ENCODE peak calls at places on chromosomes 2 and 18, in six cellular contexts. N, L, A, B, Z and U are unnamed samples.

GRCh38 chr2:44191739-44192138 is 23.1 kb downstream of the PPM1B start:
- ATAC-seq in N (no peak), L (no peak), A (no peak), B (no peak), Z (no peak), U (no peak)

GRCh38 chr2:54639609-54640008 is 83.9 kb upstream of the EML6 start:
- ATAC-seq in N (no peak), L (no peak), A (no peak), B (peak), Z (peak), U (no peak)

GRCh38 chr2:122237506-122237905 is 482.1 kb downstream of the TSN start:
- ATAC-seq in N (no peak), L (no peak), A (no peak), B (no peak), Z (no peak), U (no peak)

GRCh38 chr2:216017365-216017764 is 4.0 kb upstream of the MREG start:
- ATAC-seq in N (no peak), L (no peak), A (no peak), B (no peak), Z (no peak), U (no peak)

GRCh38 chr2:8289111-8289510 is 392.7 kb upstream of the ID2 start:
- ATAC-seq in N (no peak), L (no peak), A (no peak), B (no peak), Z (no peak), U (no peak)

GRCh38 chr2:238427435-238428162 is 872 bp downstream of the ASB1 start:
- ATAC-seq in N (peak), L (peak), A (peak), B (peak), Z (peak), U (peak)

GRCh38 chr2:147182260-147182659 is 662.6 kb upstream of the ACVR2A start:
- ATAC-seq in N (no peak), L (no peak), A (no peak), B (no peak), Z (no peak), U (no peak)

GRCh38 chr2:10774394-10774793 is 38.2 kb downstream of the PDIA6 start:
- ATAC-seq in N (no peak), L (peak), A (no peak), B (peak), Z (no peak), U (no peak)

GRCh38 chr2:20614201-20615045 is 36.5 kb downstream of the HS1BP3 start:
- ATAC-seq in N (no peak), L (no peak), A (no peak), B (no peak), Z (no peak), U (no peak)

GRCh38 chr2:98108110-98108509 is 21.1 kb downstream of the VWA3B start:
- ATAC-seq in N (no peak), L (no peak), A (no peak), B (no peak), Z (no peak), U (no peak)

GRCh38 chr2:1625281-1626001 is 118.9 kb downstream of the PXDN start:
- ATAC-seq in N (no peak), L (peak), A (peak), B (peak), Z (peak), U (peak)

GRCh38 chr2:113131343-113131933 is 4.0 kb downstream of the IL1RN start:
- ATAC-seq in N (no peak), L (no peak), A (no peak), B (no peak), Z (no peak), U (no peak)

GRCh38 chr18:12005542-12006487 is 24.5 kb downstream of the IMPA2 start:
- ATAC-seq in N (no peak), L (no peak), A (peak), B (no peak), Z (peak), U (no peak)

DNA sequence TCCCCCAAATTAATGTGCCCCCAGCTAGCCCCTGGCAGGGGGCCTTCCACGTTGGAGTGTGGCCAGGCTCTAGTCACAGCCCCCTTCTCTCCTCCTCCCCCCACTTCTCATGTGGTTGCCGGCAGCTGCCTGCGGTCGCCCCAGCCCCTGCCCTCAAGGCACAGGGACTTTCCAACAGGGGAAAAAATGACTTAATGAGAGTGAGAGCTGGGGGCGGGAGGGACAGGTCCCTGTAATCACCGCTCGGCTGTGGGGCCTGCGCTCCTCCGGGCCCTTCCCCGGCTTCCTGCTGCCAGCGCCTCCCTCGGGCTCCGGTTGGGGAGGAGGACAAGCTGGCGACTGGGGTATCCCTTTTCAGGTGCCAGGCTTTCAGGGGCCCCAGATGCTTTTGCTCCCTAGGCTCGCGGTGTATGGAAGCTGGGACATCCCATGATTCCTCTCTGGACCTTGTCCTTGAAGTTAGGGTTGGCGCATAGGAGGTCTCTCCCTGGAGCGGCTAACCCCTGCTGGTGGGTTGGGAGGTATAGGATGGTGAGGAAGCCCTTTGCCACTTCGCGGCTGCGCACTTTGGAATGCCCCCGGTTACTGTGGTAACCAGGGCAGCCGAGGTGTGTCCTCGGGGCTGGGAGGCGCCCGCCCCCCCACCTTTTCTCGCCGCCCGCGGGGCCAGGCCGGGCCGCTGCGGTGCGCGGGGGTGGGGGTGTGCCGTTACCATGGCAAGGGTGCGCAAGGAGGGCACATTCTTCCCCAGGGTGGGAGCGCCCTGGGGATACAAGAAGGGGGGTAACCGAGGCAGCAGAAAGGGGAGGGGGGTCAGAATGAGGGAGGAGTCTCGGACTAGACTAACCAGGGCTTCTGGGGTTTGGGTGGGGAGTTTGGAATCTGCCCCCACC is 16.1 kb downstream of the WNT10A start:
- ATAC-seq in N (no peak), L (no peak), A (no peak), B (no peak), Z (peak), U (no peak)
- TF ChIP-seq POLR2A in N (no peak), L (no peak), A (no peak), B (no peak), Z (no peak), U (no peak)

GRCh38 chr2:173898178-173898668 is 67.0 kb downstream of the SP3 start:
- ATAC-seq in N (no peak), L (no peak), A (no peak), B (peak), Z (no peak), U (peak)
- TF ChIP-seq POLR2A in N (no peak), L (no peak), A (no peak), B (no peak), Z (no peak), U (no peak)

GRCh38 chr2:36484454-36484853 is 113.5 kb downstream of the FEZ2 start:
- ATAC-seq in N (no peak), L (no peak), A (no peak), B (no peak), Z (no peak), U (no peak)
- TF ChIP-seq POLR2A in N (no peak), L (no peak), A (no peak), B (no peak), Z (no peak), U (no peak)

GRCh38 chr2:189580662-189581353 is at the start of gene SLC40A1:
- ATAC-seq in N (peak), L (peak), A (peak), B (peak), Z (peak), U (peak)
- TF ChIP-seq POLR2A in N (peak), L (no peak), A (peak), B (no peak), Z (peak), U (peak)

GRCh38 chr2:42138163-42139016 is 30.8 kb upstream of the EML4 start:
- ATAC-seq in N (no peak), L (peak), A (no peak), B (no peak), Z (peak), U (peak)
- TF ChIP-seq POLR2A in N (no peak), L (no peak), A (no peak), B (no peak), Z (no peak), U (no peak)

GRCh38 chr18:48922203-48922800 is 28.5 kb downstream of the SMAD7 start:
- ATAC-seq in N (no peak), L (peak), A (no peak), B (no peak), Z (peak), U (no peak)
- TF ChIP-seq POLR2A in N (no peak), L (no peak), A (no peak), B (no peak), Z (no peak), U (no peak)

GRCh38 chr2:127701651-127702394 is 526 bp downstream of the SFT2D3 start:
- ATAC-seq in N (peak), L (peak), A (peak), B (peak), Z (peak), U (peak)
- TF ChIP-seq POLR2A in N (peak), L (no peak), A (peak), B (no peak), Z (peak), U (peak)